ENCODE peak calls at places on chromosome 15, in four cellular contexts. Z is HCT116, M is K562, Y is HepG2. N is an unnamed sample.

GRCh38 chr15:51888593-51889195 is 59.2 kb downstream of the TMOD3 start:
- DNase-seq in M (peak), Z (no peak), Y (no peak), N (no peak)

GRCh38 chr15:64739216-64739976 is 36.0 kb downstream of the RBPMS2 start:
- DNase-seq in Z (no peak), M (no peak), Y (no peak), N (no peak)

GRCh38 chr15:95429345-95429744 is 901.2 kb upstream of the NR2F2 start:
- DNase-seq in Y (no peak), Z (no peak), M (no peak), N (no peak)

GRCh38 chr15:57496946-57497944 is 94.5 kb upstream of the MYZAP start:
- DNase-seq in Z (no peak), M (no peak), Y (peak), N (no peak)

GRCh38 chr15:65828566-65828965 is 36.5 kb upstream of the DENND4A start:
- DNase-seq in Y (no peak), M (no peak), Z (no peak), N (no peak)

GRCh38 chr15:58053236-58054153 is 12.0 kb downstream of the ALDH1A2 start:
- DNase-seq in M (no peak), Z (no peak), Y (no peak), N (no peak)

GRCh38 chr15:79775821-79776220 is 121.0 kb downstream of the MTHFS start:
- DNase-seq in Y (no peak), Z (no peak), M (no peak), N (no peak)

GRCh38 chr15:63244399-63244798 is 33.0 kb upstream of the APH1B start:
- DNase-seq in Y (no peak), Z (no peak), M (no peak), N (no peak)

GRCh38 chr15:92283813-92284212 is 109.9 kb upstream of the ST8SIA2 start:
- DNase-seq in Z (no peak), M (no peak), Y (no peak), N (no peak)

GRCh38 chr15:66099950-66100671 is 153.4 kb downstream of the MEGF11 start:
- DNase-seq in Z (no peak), Y (no peak), M (no peak), N (no peak)

GRCh38 chr15:40470423-40471104 is at the start of gene CHST14:
- DNase-seq in M (no peak), Z (no peak), Y (peak), N (no peak)

GRCh38 chr15:76968310-76968709 is 26.6 kb upstream of the PSTPIP1 start:
- DNase-seq in M (no peak), Z (no peak), Y (no peak), N (no peak)

GRCh38 chr15:54119056-54119455 is 140.8 kb downstream of the UNC13C start:
- DNase-seq in Z (no peak), Y (no peak), M (no peak), N (no peak)

GRCh38 chr15:31344824-31345605 is 18.4 kb downstream of the KLF13 start:
- DNase-seq in Y (no peak), Z (no peak), M (no peak), N (no peak)

GRCh38 chr15:52678468-52679231 is 538 bp downstream of the ATOSA start:
- DNase-seq in Y (peak), Z (no peak), M (peak), N (no peak)

GRCh38 chr15:48285329-48286214 is 45.7 kb upstream of the DUT start:
- DNase-seq in Z (peak), M (peak), Y (peak), N (peak)

GRCh38 chr15:64624242-64624641 is 151.1 kb downstream of the RBPMS2 start:
- DNase-seq in M (no peak), Z (no peak), Y (no peak), N (no peak)

GRCh38 chr15:53962646-53963561 is 15.3 kb upstream of the UNC13C start:
- DNase-seq in Y (peak), Z (no peak), M (no peak), N (no peak)

GRCh38 chr15:73388256-73388781 is 19.6 kb upstream of the HCN4 start:
- DNase-seq in Z (peak), M (no peak), Y (peak), N (peak)

GRCh38 chr15:78208887-78209645 is 25.3 kb downstream of the ACSBG1 start:
- DNase-seq in Z (no peak), M (no peak), Y (no peak), N (no peak)

GRCh38 chr15:68644088-68644904 is 65.5 kb downstream of the CORO2B start:
- DNase-seq in Y (no peak), Z (peak), M (peak), N (no peak)

GRCh38 chr15:89321521-89322410 is 12.9 kb downstream of the POLG start:
- DNase-seq in Z (no peak), M (no peak), Y (peak), N (no peak)

GRCh38 chr15:63601727-63602185 is 4.6 kb downstream of the FBXL22 start:
- DNase-seq in Z (no peak), M (no peak), Y (no peak), N (no peak)

GRCh38 chr15:74723754-74724334 is 1.5 kb downstream of the CYP1A1 start:
- DNase-seq in M (peak), Y (peak), Z (peak), N (peak)

GRCh38 chr15:42511010-42511396 is 15.6 kb downstream of the SNAP23 start:
- DNase-seq in Y (no peak), M (no peak), Z (no peak), N (no peak)

GRCh38 chr15:91973481-91973880 is 120.0 kb downstream of the SLCO3A1 start:
- DNase-seq in Y (no peak), Z (no peak), M (no peak), N (no peak)

GRCh38 chr15:49900836-49901235 is 218.2 kb downstream of the ATP8B4 start:
- DNase-seq in Z (no peak), Y (no peak), M (no peak), N (no peak)

GRCh38 chr15:74134387-74135027 is 4.1 kb downstream of the ISLR2 start:
- DNase-seq in M (no peak), Z (no peak), Y (no peak), N (no peak)

GRCh38 chr15:51672100-51672731 is 9.1 kb upstream of the SCG3 start:
- DNase-seq in M (peak), Z (no peak), Y (no peak), N (no peak)

GRCh38 chr15:73872370-73872769 is 994 bp upstream of the TBC1D21 start:
- DNase-seq in M (no peak), Y (no peak), Z (no peak), N (no peak)

GRCh38 chr15:77817434-77817833 is 184.7 kb upstream of the LINGO1 start:
- DNase-seq in Z (no peak), Y (no peak), M (no peak), N (no peak)

GRCh38 chr15:25416693-25417092 is 22.1 kb downstream of the UBE3A start:
- DNase-seq in Z (no peak), Y (no peak), M (no peak), N (no peak)

GRCh38 chr15:74823324-74823723 is 3.1 kb upstream of the CPLX3 start:
- DNase-seq in Z (no peak), Y (no peak), M (no peak), N (no peak)

GRCh38 chr15:68187559-68187958 is 17.6 kb downstream of the CALML4 start:
- DNase-seq in M (no peak), Z (no peak), Y (no peak), N (no peak)

DNA sequence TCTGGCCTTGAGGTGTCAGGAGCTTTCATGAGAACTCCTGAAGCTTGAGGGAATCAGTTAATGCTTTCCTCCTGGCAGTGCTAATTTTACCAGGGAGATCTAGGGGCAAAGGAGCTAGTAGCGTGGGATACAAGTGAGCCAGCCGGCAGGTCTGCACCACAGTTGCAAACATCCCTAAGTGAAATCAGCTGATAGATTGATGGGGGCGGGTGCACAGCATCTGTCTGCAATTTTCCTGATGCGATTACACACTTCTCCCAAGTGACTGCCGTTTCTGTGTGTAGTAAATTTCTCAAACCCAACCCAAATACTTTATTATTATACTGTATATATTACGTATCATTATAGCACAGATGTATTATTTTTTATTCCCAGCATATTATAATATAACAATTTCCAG is 304.5 kb downstream of the AGBL1 start:
- DNase-seq in M (no peak), Y (no peak), Z (no peak), N (no peak)
- TF ChIP-seq REST in M (no peak), Y (no peak), Z (no peak), N (no peak)

GRCh38 chr15:46277451-46277850 is 642.6 kb downstream of the SQOR start:
- DNase-seq in M (no peak), Y (no peak), Z (no peak), N (no peak)

GRCh38 chr15:46277994-46278885 is 643.4 kb downstream of the SQOR start:
- DNase-seq in M (no peak), Z (no peak), Y (no peak), N (no peak)

GRCh38 chr15:46275701-46276100 is 640.9 kb downstream of the SQOR start:
- DNase-seq in Z (no peak), Y (no peak), M (no peak), N (no peak)

DNA sequence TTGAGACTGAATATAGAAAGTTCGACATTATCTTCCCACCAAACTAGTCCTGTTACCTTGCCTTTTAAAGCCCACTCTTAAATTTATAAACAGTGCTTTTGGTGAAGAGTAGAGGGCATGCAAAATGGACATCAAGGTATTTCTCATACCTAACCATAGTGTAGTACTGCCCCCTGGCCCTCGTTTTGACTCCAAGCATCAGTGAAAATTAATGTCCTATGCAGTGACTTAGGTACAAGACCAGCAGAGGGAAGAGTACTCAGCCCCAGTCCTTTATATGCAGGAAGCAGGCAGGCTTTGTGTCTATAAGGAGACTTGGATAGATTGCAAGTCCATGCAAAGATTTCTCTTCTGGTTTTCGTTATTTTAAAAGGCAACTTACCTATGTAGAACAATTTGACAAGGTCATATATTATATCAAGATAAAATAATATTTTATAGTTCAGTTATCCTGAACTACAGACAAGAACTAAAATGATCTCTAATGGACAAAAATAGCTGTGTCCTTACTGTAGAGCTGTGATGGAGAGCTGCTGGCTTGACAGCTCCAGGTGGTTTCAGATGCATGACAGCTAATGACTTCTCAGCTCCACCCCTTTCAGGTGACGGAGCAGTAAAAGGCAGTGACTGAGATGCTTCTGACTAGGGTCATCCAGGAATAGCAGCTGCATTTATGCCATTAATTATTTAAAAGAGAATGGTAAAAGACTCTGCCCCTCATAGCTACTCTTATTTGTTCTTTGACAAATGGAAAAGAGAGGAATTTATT is 646.1 kb downstream of the SQOR start:
- DNase-seq in Z (no peak), M (no peak), Y (no peak), N (no peak)
- TF ChIP-seq CTCF in Z (no peak), M (no peak), Y (no peak), N (peak)

GRCh38 chr15:101372149-101372577 is 77.1 kb upstream of the SNRPA1 start:
- DNase-seq in Y (no peak), Z (no peak), M (no peak), N (no peak)

GRCh38 chr15:101372960-101373525 is 78.0 kb upstream of the SNRPA1 start:
- DNase-seq in Z (no peak), Y (no peak), M (no peak), N (no peak)

GRCh38 chr15:101374326-101374725 is 79.3 kb upstream of the SNRPA1 start:
- DNase-seq in Y (no peak), M (no peak), Z (no peak), N (no peak)

GRCh38 chr15:101371519-101371918 is 76.5 kb upstream of the SNRPA1 start:
- DNase-seq in Z (no peak), Y (no peak), M (no peak), N (no peak)

DNA sequence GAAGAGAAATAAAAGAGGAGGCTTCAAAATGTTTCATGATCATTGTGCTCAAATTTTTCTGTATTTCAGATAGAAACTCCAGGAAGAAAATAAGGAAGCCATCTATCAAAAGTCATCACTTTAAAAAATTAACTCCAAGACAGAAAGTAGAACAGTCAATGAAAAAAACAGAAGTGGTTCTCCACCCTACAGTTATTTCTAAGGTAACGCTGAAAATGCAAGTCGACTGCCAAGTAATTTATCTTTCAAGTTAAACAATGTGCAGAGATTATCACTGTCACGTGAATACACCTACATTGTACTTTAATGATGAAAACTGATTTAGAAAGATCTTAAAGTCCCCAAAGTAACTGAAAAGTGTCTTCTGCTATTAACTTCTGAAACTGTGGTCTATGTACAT is 78.5 kb upstream of the SNRPA1 start:
- DNase-seq in Z (no peak), M (no peak), Y (no peak), N (no peak)
- TF ChIP-seq TCF7L2 in Z (no peak), M (no peak), Y (no peak), N (no peak)

GRCh38 chr15:72323752-72324151 is 3.8 kb upstream of the CELF6 start:
- DNase-seq in Y (no peak), Z (no peak), M (no peak), N (no peak)

GRCh38 chr15:72319360-72319984 is 485 bp downstream of the CELF6 start:
- DNase-seq in Y (no peak), M (no peak), Z (no peak), N (no peak)

GRCh38 chr15:72318408-72318942 is 1.5 kb downstream of the CELF6 start:
- DNase-seq in M (peak), Y (no peak), Z (no peak), N (no peak)

GRCh38 chr15:72315706-72316370 is 4.1 kb downstream of the CELF6 start:
- DNase-seq in M (no peak), Z (no peak), Y (no peak), N (no peak)

DNA sequence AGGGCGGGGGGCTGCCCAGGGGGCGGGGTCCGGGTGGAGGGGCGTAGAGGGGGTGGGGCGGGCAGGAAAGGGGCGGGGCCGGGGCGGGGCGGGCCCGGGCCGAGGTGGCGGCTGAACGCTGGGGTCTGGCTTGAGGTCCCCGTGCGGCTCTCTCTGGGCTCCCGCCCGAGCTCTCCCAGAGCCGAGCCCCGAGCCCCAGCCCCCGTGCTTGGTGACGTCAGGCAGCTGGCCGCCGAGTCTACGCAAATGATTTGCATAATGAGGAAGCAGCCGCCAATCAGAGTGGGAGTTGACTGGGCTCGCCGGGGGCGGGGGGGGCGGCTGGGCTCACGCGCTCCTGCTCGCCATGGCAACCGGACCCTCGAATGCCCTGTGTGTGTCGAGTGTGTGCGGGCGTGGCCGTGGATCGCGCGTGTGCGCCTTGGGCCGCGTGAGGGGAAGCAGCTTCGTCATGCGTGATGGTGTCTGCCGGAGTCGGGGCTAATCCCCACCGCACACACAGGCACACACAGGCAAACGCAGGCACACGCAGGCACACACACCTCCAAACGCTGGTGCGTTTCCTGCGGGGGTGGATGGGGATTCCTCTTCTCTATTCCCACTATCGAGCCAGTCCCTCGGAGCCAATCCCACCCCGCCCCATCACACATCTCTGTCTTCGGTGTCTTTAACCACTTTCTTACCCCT is at the start of gene CELF6:
- DNase-seq in M (peak), Z (no peak), Y (no peak), N (no peak)
- TF ChIP-seq REST in M (peak), Z (no peak), Y (no peak), N (peak)

GRCh38 chr15:69794643-69795461 is 302.9 kb downstream of the TLE3 start:
- DNase-seq in Y (no peak), M (no peak), Z (peak), N (no peak)

GRCh38 chr15:69790632-69791031 is 307.1 kb downstream of the TLE3 start:
- DNase-seq in Y (no peak), Z (no peak), M (no peak), N (no peak)

GRCh38 chr15:69793783-69794451 is 303.8 kb downstream of the TLE3 start:
- DNase-seq in Y (no peak), Z (no peak), M (no peak), N (no peak)

GRCh38 chr15:69793436-69793782 is 304.3 kb downstream of the TLE3 start:
- DNase-seq in M (no peak), Z (no peak), Y (no peak), N (no peak)

DNA sequence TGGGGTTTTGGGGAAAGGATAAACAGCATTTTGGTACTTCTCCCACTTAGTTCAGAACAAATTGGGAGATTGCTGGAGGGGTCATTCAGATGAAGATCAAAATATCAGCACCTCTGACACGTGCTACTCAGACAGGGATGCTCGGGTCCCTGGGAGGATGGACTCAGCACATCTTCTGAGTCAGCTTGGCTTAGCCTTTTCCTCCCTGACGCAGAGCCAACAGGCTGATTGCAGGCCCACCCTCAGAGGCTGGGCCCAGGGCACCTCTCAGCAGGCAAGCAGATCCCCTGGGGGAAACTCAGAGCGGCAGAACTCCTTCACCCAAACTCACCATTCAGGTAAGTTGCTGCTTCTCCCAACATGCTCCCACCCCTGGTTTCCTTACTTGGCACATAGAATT is 304.9 kb downstream of the TLE3 start:
- DNase-seq in M (no peak), Z (no peak), Y (no peak), N (no peak)
- TF ChIP-seq CTCF in M (no peak), Z (no peak), Y (no peak), N (no peak)

GRCh38 chr15:90340345-90340744 is 11.7 kb upstream of the ZNF774 start:
- DNase-seq in M (peak), Z (peak), Y (peak), N (no peak)
- TF ChIP-seq TCF7L2 in M (no peak), Z (peak), Y (no peak), N (no peak)

N was measured in Panc1.